ENCODE peak calls at places on chromosomes 2 and 18, in ten cellular contexts. F is A549, J is fibroblast of the aortic adventitia, S is LNCaP clone FGC, W is adrenal gland, K is fibroblast of villous mesenchyme, C is tibial artery, O is K562, P is GM12864, V is breast epithelium. R is an unnamed sample.

GRCh38 chr2:21010813-21011439 is 32.9 kb downstream of the APOB start:
- DNase-seq in F (no peak), J (no peak), S (no peak), W (no peak), K (no peak), C (no peak), O (no peak), P (no peak), V (no peak), R (no peak)

GRCh38 chr2:197674546-197674945 is 841 bp downstream of the RFTN2 start:
- DNase-seq in F (no peak), J (peak; percentile 16), S (no peak), W (no peak), K (peak; percentile 24), C (no peak), O (no peak), P (no peak), V (no peak), R (no peak)

GRCh38 chr2:122960727-122961641 is 1064.1 kb upstream of the CNTNAP5 start:
- DNase-seq in F (no peak), J (no peak), S (peak; percentile 53), W (no peak), K (peak; percentile 38), C (no peak), O (no peak), P (no peak), V (no peak), R (peak; percentile 72)

GRCh38 chr18:48338915-48339314 is 70.3 kb downstream of the ZBTB7C start:
- DNase-seq in F (no peak), J (no peak), S (no peak), W (no peak), K (no peak), C (no peak), O (no peak), P (no peak), V (no peak), R (no peak)

GRCh38 chr2:42210203-42210602 is 41.0 kb downstream of the EML4 start:
- DNase-seq in F (no peak), J (no peak), S (no peak), W (no peak), K (no peak), C (no peak), O (no peak), P (no peak), V (no peak), R (no peak)

GRCh38 chr2:212133337-212133736 is 405.3 kb downstream of the ERBB4 start:
- DNase-seq in F (no peak), J (no peak), S (no peak), W (no peak), K (no peak), C (no peak), O (no peak), P (no peak), V (no peak), R (no peak)

GRCh38 chr2:59996830-59997229 is 556.6 kb downstream of the BCL11A start:
- DNase-seq in F (no peak), J (no peak), S (no peak), W (no peak), K (no peak), C (no peak), O (no peak), P (no peak), V (no peak), R (no peak)

GRCh38 chr2:7394195-7394594 is 477.0 kb downstream of the RNF144A start:
- DNase-seq in F (no peak), J (no peak), S (no peak), W (no peak), K (no peak), C (no peak), O (no peak), P (no peak), V (no peak), R (no peak)

GRCh38 chr2:20093263-20094141 is 42.1 kb upstream of the LAPTM4A start:
- DNase-seq in F (peak; percentile 76), J (peak; percentile 88), S (peak; percentile 26), W (peak; percentile 81), K (peak; percentile 81), C (no peak), O (no peak), P (no peak), V (no peak), R (peak; percentile 83)

GRCh38 chr18:617970-618504 is 21.2 kb downstream of the CLUL1 start:
- DNase-seq in F (no peak), J (no peak), S (no peak), W (no peak), K (no peak), C (no peak), O (peak; percentile 86), P (no peak), V (no peak), R (no peak)

GRCh38 chr18:3219621-3220335 is at the start of gene MYOM1:
- DNase-seq in F (no peak), J (no peak), S (no peak), W (no peak), K (no peak), C (no peak), O (no peak), P (no peak), V (no peak), R (no peak)

GRCh38 chr18:63492851-63493250 is 16.1 kb downstream of the SERPINB5 start:
- DNase-seq in F (no peak), J (no peak), S (no peak), W (no peak), K (no peak), C (no peak), O (no peak), P (no peak), V (no peak), R (no peak)

GRCh38 chr18:13436596-13436995 is 218.0 kb downstream of the LDLRAD4 start:
- DNase-seq in F (no peak), J (peak; percentile 4), S (no peak), W (no peak), K (no peak), C (peak; percentile 51), O (no peak), P (no peak), V (no peak), R (no peak)

GRCh38 chr2:30565860-30566358 is 118.9 kb downstream of the LCLAT1 start:
- DNase-seq in F (no peak), J (peak; percentile 30), S (no peak), W (no peak), K (peak; percentile 48), C (peak; percentile 66), O (no peak), P (no peak), V (no peak), R (no peak)

GRCh38 chr18:48157956-48158355 is 227.5 kb upstream of the SMAD2 start:
- DNase-seq in F (no peak), J (no peak), S (peak; percentile 78), W (no peak), K (no peak), C (no peak), O (no peak), P (no peak), V (no peak), R (no peak)

GRCh38 chr2:233489666-233490065 is 76.9 kb downstream of the USP40 start:
- DNase-seq in F (no peak), J (peak; percentile 54), S (no peak), W (peak; percentile 67), K (no peak), C (no peak), O (no peak), P (no peak), V (no peak), R (peak; percentile 30)

DNA sequence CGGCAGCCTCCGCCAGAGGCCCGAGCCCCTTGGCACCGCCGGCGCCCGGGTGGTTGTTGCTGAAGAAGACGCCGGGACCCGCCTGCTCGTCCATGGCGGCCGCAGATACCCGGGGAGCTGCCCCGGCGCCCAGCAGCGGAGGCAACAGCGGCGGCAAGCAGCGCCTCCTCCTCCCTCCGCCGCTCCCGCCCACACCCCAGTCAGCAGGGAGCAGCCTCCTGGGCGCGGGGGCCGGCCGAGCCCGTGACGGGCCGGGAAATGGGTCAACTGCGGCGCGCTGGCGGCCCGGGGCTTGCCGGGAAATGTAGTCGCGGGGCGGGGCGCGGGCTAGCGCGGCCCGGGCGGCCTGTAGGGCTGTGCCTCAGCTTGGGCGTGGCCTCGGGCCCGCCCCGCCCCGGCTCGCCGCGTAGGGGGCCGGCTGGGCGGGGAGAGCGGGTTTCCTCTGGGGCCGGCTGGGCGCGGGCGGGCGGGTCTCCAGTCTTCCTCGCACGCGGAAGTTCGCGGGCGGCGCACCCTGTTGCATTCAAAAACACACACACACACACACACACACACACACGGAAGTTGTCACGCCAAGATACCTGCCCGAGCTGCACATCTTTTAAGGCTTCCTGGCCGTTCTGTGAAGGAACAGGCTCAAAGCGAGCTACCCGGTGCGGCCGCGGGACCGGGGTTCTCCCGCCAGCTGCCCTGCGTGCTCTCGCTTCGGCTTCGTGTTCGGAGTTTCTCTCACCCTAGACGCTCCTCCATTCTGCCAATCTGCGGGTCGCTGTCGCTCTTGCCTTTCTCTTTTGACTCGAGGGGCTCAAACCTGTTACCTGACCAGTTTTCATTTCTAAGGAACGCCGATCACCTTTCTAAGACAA is at the start of gene STRN:
- DNase-seq in F (peak; percentile 95), J (peak; percentile 91), S (peak; percentile 76), W (peak; percentile 97), K (peak; percentile 95), C (peak; percentile 98), O (peak; percentile 96), P (peak; percentile 91), V (peak; percentile 96), R (peak; percentile 97)
- TF ChIP-seq CTCF in F (no peak), J (no peak), S (no peak), W (no peak), K (no peak), C (no peak), O (no peak), P (no peak), V (no peak), R (no peak)

GRCh38 chr2:102782916-102783315 is 21.1 kb downstream of the TMEM182 start:
- DNase-seq in F (no peak), J (no peak), S (no peak), W (no peak), K (no peak), C (no peak), O (no peak), P (no peak), V (no peak), R (no peak)
- H3K4me3 ChIP-seq in F (no peak overlapping the region), J (no peak overlapping the region), S (no peak overlapping the region), W (no peak overlapping the region), K (no peak overlapping the region), C (no peak overlapping the region), O (no peak overlapping the region), P (no peak overlapping the region), V (no peak overlapping the region), R (no peak overlapping the region)

GRCh38 chr18:26621161-26622026 is 73.0 kb upstream of the KCTD1 start:
- DNase-seq in F (peak; percentile 21), J (peak; percentile 33), S (peak; percentile 28), W (peak; percentile 61), K (peak; percentile 17), C (no peak), O (peak; percentile 51), P (peak; percentile 7), V (no peak), R (peak; percentile 35)
- TF ChIP-seq CTCF in F (peak; percentile 49), J (peak; percentile 61), S (peak; percentile 86), W (peak; percentile 74), K (peak; percentile 61), C (peak; percentile 34), O (peak; percentile 58), P (peak; percentile 71), V (peak; percentile 24), R (peak; percentile 66)

DNA sequence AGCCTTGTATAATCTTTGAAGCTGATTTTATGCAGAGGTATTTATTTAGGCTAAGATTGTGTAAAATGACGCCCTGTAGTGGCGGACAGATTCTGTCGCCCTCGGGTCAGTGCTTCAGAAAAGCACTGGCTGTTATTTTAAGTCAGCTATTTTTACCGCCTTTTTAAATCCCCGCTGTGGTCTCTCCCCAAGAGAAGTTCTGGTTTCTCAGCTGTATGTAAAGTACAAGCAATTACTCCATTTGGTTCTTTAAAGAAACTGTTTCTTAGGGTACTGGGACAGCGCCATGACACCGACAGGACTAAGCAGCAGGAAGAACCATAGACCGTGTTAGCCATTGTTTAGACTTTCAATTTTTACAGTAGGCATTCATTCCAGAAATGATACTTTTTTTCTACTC is 65.0 kb downstream of the UGGT1 start:
- DNase-seq in F (no peak), J (no peak), S (no peak), W (no peak), K (no peak), C (no peak), O (no peak), P (peak; percentile 21), V (no peak), R (no peak)
- H3K4me3 ChIP-seq in F (no peak overlapping the region), J (no peak overlapping the region), S (no peak overlapping the region), W (no peak overlapping the region), K (no peak overlapping the region), C (no peak overlapping the region), O (no peak overlapping the region), P (no peak overlapping the region), V (no peak overlapping the region), R (no peak overlapping the region)

R was measured in astrocyte of the spinal cord.